ENCODE peak calls at places on chromosomes 2 and 18, in four cellular contexts. W is transverse colon, A is breast epithelium, K is GM23338. B is an unnamed sample. For H3K4me1, the result is how much of the 10 kb centered on the place peaks cover.

GRCh38 chr18:35917043-35917442 is 55.4 kb upstream of the RMP24 start:
- DNase-seq in W (no peak), A (no peak), K (peak), B (no peak)

GRCh38 chr2:222058830-222059229 is 240.0 kb downstream of the PAX3 start:
- DNase-seq in W (no peak), A (no peak), K (no peak), B (no peak)

GRCh38 chr2:45962522-45962921 is 311.0 kb downstream of the PRKCE start:
- DNase-seq in W (no peak), A (peak), K (no peak), B (no peak)

GRCh38 chr2:207239222-207239674 is 73.5 kb upstream of the KLF7 start:
- DNase-seq in W (peak), A (peak), K (no peak), B (peak)

GRCh38 chr2:218832520-218832919 is 917 bp upstream of the PRKAG3 start:
- DNase-seq in W (no peak), A (no peak), K (no peak), B (no peak)

GRCh38 chr2:237744270-237744612 is 54.3 kb upstream of the RBM44 start:
- DNase-seq in W (no peak), A (no peak), K (no peak), B (no peak)

GRCh38 chr2:54558976-54559410 is 102.9 kb downstream of the SPTBN1 start:
- DNase-seq in W (no peak), A (no peak), K (peak), B (no peak)

GRCh38 chr2:96148410-96149217 is 3.4 kb upstream of the DUSP2 start:
- DNase-seq in W (peak), A (peak), K (peak), B (peak)

GRCh38 chr2:74146929-74147728 is 583 bp downstream of the BOLA3 start:
- DNase-seq in W (no peak), A (no peak), K (peak), B (no peak)

GRCh38 chr2:208311321-208311720 is 45.3 kb downstream of the PIKFYVE start:
- DNase-seq in W (no peak), A (no peak), K (no peak), B (no peak)

GRCh38 chr2:119753041-119753929 is 6.4 kb upstream of the PTPN4 start:
- DNase-seq in W (no peak), A (no peak), K (peak), B (peak)

GRCh38 chr2:236991874-236992273 is 93.8 kb upstream of the COPS8 start:
- DNase-seq in W (no peak), A (no peak), K (no peak), B (no peak)

GRCh38 chr2:214006601-214007000 is 404.3 kb upstream of the VWC2L start:
- DNase-seq in W (no peak), A (no peak), K (no peak), B (no peak)

GRCh38 chr18:47929681-47930085 is 776 bp downstream of the SMAD2 start:
- DNase-seq in W (no peak), A (no peak), K (no peak), B (peak)

GRCh38 chr2:126720031-126720368 is 64.0 kb downstream of the GYPC start:
- DNase-seq in W (no peak), A (no peak), K (no peak), B (no peak)

GRCh38 chr2:182077023-182077422 is 91.4 kb downstream of the PPP1R1C start:
- DNase-seq in W (no peak), A (no peak), K (no peak), B (no peak)

GRCh38 chr2:20469595-20469994 is 22.7 kb downstream of the RHOB start:
- DNase-seq in W (no peak), A (no peak), K (no peak), B (no peak)

GRCh38 chr2:149989447-149990063 is 402.0 kb upstream of the MMADHC start:
- DNase-seq in W (no peak), A (peak), K (no peak), B (peak)

GRCh38 chr18:48300463-48300961 is 108.7 kb downstream of the ZBTB7C start:
- DNase-seq in W (peak), A (no peak), K (peak), B (no peak)

GRCh38 chr2:3296182-3296972 is 81.2 kb downstream of the EIPR1 start:
- DNase-seq in W (no peak), A (no peak), K (no peak), B (no peak)

GRCh38 chr2:9178905-9179571 is 27.6 kb upstream of the ASAP2 start:
- DNase-seq in W (peak), A (peak), K (no peak), B (peak)

GRCh38 chr2:241035818-241036396 is 37.5 kb downstream of the SNED1 start:
- DNase-seq in W (no peak), A (peak), K (peak), B (no peak)

GRCh38 chr2:14427982-14428567 is 204.4 kb upstream of the LRATD1 start:
- DNase-seq in W (peak), A (no peak), K (no peak), B (peak)

GRCh38 chr2:134290363-134290762 is 36.5 kb downstream of the MGAT5 start:
- DNase-seq in W (no peak), A (no peak), K (no peak), B (no peak)

GRCh38 chr2:18445412-18446320 is 114.8 kb downstream of the RDH14 start:
- DNase-seq in W (no peak), A (peak), K (no peak), B (no peak)

GRCh38 chr2:130390460-130391057 is 34.7 kb downstream of the PTPN18 start:
- DNase-seq in W (peak), A (peak), K (no peak), B (peak)

GRCh38 chr2:47043142-47043890 is 111.8 kb downstream of the STPG4 start:
- DNase-seq in W (peak), A (peak), K (peak), B (no peak)

GRCh38 chr2:47043891-47044239 is 111.2 kb downstream of the STPG4 start:
- DNase-seq in W (no peak), A (no peak), K (no peak), B (no peak)

GRCh38 chr2:47041065-47041464 is 114.0 kb downstream of the STPG4 start:
- DNase-seq in W (no peak), A (no peak), K (no peak), B (no peak)

GRCh38 chr2:47040662-47041061 is 114.4 kb downstream of the STPG4 start:
- DNase-seq in W (no peak), A (no peak), K (no peak), B (no peak)

DNA sequence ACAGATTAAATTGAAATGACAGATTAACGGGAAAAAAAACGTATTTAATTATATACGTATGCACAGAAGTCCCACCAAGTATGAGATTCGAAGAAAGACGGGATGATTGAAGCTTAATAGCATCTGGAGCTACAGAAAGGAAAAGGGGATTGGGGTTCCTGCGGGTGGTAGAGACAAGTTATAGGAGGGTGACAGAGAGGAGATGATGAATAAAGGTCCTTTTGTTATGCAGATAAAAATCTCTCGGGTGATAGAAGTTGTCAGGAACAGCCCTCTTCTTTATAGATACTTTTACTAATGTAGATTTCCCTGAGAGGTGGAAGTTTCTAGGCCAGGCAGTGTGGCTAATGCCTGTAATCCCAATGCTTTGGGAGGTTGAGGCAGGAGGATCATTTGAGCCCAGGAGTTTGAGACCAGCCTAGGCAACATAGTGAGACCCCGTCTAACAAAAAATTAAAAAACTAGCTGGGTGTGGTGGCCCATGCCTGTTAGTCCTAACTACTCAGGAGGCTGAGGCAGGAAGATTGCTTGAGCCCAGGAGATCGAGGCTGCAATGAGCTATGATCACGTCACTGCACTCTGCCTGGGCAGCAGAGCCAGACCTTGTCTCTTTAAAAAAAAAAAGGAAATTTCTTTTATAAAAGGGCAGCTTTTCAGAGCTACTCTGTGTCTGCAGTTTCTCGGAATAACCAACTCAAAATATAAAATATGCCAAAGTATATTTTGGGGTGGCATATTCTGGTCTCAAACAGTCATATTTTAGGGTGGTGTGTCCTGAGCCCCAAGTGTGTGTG is 113.0 kb downstream of the STPG4 start:
- DNase-seq in W (no peak), A (no peak), K (peak), B (no peak)
- H3K4me3 ChIP-seq in W (no peak), A (no peak), K (no peak), B (no peak)

DNA sequence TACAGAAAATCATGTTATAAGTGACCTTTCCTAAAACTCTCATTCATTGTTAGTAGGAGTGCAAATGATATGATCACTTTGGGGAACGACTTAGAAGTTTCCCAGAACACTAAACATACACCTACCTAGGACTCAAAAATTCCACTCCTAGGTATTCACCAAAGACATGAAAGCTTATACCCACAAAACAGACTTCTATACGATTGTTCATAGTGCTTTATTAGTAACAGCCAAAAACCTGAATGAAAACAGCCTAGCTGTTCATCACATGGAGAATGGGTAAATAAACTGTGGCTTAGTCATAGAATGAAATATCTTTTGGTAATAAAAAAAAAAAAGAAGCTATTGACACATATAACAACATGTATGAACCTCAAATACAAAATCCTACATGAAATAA is 8.8 kb downstream of the NOL10 start:
- DNase-seq in W (no peak), A (no peak), K (no peak), B (no peak)
- H3K4me1 ChIP-seq in W (under half), A (under half), K (under half), B (under half)

GRCh38 chr2:27549303-27549702 is 33.5 kb upstream of the ZNF512 start:
- DNase-seq in W (no peak), A (no peak), K (no peak), B (no peak)
- TF ChIP-seq POLR2AphosphoS5 in W (no peak), A (no peak), K (no peak), B (no peak)

GRCh38 chr2:177887722-177888121 is 184.9 kb downstream of the PDE11A start:
- DNase-seq in W (no peak), A (no peak), K (no peak), B (no peak)
- H3K4me3 ChIP-seq in W (no peak), A (no peak), K (no peak), B (no peak)

B was measured in prostate gland.